ENCODE peak calls at places on chromosomes 4 and X, in nine cellular contexts. Y is fibroblast of lung, R is IMR-90, D is skeletal muscle cell, A is right cardiac atrium, H is pancreas, B is foreskin fibroblast, J is HCT116, M is LNCaP clone FGC. G is an unnamed sample.

GRCh38 chrX:129600981-129601424 is 53.8 kb downstream of the APLN start:
- DNase-seq in J (no peak), H (no peak), Y (peak; percentile 15), A (no peak), M (no peak), B (peak; percentile 61), R (peak; percentile 27), D (no peak), G (no peak)

GRCh38 chr4:7428261-7429068 is 6.3 kb downstream of the PSAPL1 start:
- DNase-seq in D (no peak), M (no peak), J (no peak), A (no peak), H (peak; percentile 4), Y (no peak), B (no peak), R (no peak), G (no peak)

GRCh38 chrX:39758791-39759525 is 338.8 kb downstream of the BCOR start:
- DNase-seq in A (peak; percentile 73), B (no peak), M (no peak), R (no peak), Y (peak; percentile 31), H (no peak), J (no peak), D (no peak), G (no peak)

GRCh38 chr4:111268769-111269414 is 646.0 kb upstream of the PITX2 start:
- DNase-seq in H (no peak), A (no peak), Y (peak; percentile 77), M (no peak), J (no peak), D (peak; percentile 26), R (peak; percentile 49), B (peak; percentile 53), G (no peak)

GRCh38 chrX:103730746-103731508 is 20.2 kb downstream of the TMEM31 start:
- DNase-seq in B (peak; percentile 82), A (no peak), R (peak; percentile 86), D (peak; percentile 90), Y (peak; percentile 77), J (no peak), H (no peak), M (no peak), G (no peak)

GRCh38 chr4:84796388-84796787 is 170.1 kb downstream of the WDFY3 start:
- DNase-seq in D (no peak), Y (peak; percentile 22), A (no peak), J (no peak), R (no peak), H (no peak), B (no peak), M (no peak), G (no peak)

GRCh38 chr4:1644906-1645657 is 39.0 kb downstream of the FAM53A start:
- DNase-seq in M (no peak), Y (peak; percentile 32), A (peak; percentile 80), H (no peak), R (no peak), J (no peak), B (peak; percentile 66), D (no peak), G (no peak)

GRCh38 chr4:139175647-139176298 is 1.2 kb downstream of the ELF2 start:
- DNase-seq in D (no peak), B (no peak), J (peak; percentile 22), Y (no peak), R (peak; percentile 41), H (no peak), M (no peak), A (no peak), G (no peak)

GRCh38 chrX:108601276-108601675 is 135.1 kb downstream of the IRS4 start:
- DNase-seq in M (no peak), A (no peak), D (no peak), J (no peak), B (no peak), R (no peak), H (no peak), Y (peak; percentile 4), G (no peak)

GRCh38 chrX:43676960-43677582 is 21.0 kb downstream of the MAOA start:
- DNase-seq in A (no peak), J (no peak), Y (no peak), D (no peak), R (no peak), H (no peak), B (no peak), M (no peak), G (no peak)

GRCh38 chr4:155007660-155008176 is 200.7 kb upstream of the NPY2R start:
- DNase-seq in Y (no peak), J (no peak), D (no peak), M (no peak), H (no peak), A (no peak), B (peak; percentile 15), R (no peak), G (no peak)

GRCh38 chrX:153495362-153495751 is 577 bp downstream of the BGN start:
- DNase-seq in B (peak; percentile 70), J (no peak), Y (peak; percentile 39), M (no peak), A (peak; percentile 82), D (no peak), R (peak; percentile 37), H (no peak), G (no peak)

GRCh38 chr4:38065900-38066299 is 105.7 kb downstream of the PTTG2 start:
- DNase-seq in D (no peak), Y (no peak), B (no peak), M (no peak), H (no peak), R (no peak), A (no peak), J (no peak), G (no peak)

GRCh38 chrX:153499258-153499657 is 4.5 kb downstream of the BGN start:
- DNase-seq in H (no peak), D (no peak), R (no peak), M (no peak), B (peak; percentile 21), Y (no peak), A (no peak), J (no peak), G (no peak)

GRCh38 chr4:98468744-98469143 is 189.7 kb downstream of the TSPAN5 start:
- DNase-seq in B (peak; percentile 73), H (no peak), Y (peak; percentile 85), J (no peak), M (no peak), D (no peak), R (peak; percentile 58), A (peak; percentile 79), G (no peak)

GRCh38 chrX:36978886-36979285 is 29.3 kb upstream of the FAM47C start:
- DNase-seq in M (no peak), D (no peak), A (no peak), J (no peak), Y (peak; percentile 64), B (peak; percentile 14), H (no peak), R (peak; percentile 1), G (peak; percentile 10)

DNA sequence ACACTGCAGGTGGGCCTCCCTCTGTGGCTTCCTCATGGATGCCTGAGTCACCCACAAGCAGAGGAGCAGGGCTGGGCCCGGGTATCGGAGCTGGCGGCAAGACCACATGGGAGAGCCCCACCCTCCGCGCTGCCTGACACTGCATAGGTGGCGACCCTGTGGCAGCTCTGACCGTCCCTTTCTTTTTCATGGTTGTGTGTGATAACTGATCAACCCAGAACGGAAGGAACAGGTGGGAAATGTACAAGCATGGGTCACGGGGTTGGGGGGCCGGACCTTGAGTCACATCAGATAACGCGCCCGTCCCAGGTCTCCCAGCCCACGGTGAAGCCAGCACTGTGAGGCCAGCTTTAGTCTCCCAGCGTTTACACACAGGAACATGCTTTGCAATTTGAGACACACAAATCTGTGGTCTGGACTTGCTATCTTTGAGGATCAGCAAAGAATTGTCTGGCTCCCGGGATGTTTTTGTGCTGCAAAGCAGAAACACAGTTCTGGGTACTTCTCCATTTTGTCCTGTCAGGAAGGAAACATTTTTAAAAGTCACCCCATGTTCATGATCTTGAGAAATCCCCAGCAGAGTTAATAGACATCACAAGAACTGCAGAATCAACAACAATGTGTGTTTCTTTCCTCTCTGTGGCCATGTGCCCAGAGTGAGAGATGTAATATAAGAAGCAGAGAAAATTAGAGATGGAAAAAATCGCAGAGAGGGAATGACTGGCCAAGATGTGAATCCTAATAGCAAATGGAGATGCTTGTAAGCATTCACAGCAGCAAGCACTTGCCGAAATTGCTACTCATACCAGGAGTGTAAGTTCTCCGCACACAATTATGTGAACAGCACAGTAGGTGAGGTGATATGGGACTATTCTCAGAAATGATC is 70.1 kb upstream of the CBR4 start:
- DNase-seq in B (peak; percentile 77), D (peak; percentile 71), A (peak; percentile 75), Y (peak; percentile 84), H (peak; percentile 22), R (peak; percentile 77), M (peak; percentile 48), J (no peak), G (no peak)
- H3K4me3 ChIP-seq in B (no peak overlapping the region), D (peak overlapping the region; percentile 10), A (no peak overlapping the region), Y (no peak overlapping the region), H (no peak overlapping the region), R (no peak overlapping the region), M (no peak overlapping the region), J (no peak overlapping the region), G (no peak overlapping the region)

GRCh38 chrX:23811135-23811781 is 28.3 kb downstream of the SAT1 start:
- DNase-seq in R (no peak), H (no peak), B (no peak), J (no peak), Y (no peak), D (no peak), A (no peak), M (no peak), G (no peak)
- H3K4me3 ChIP-seq in R (no peak overlapping the region), H (no peak overlapping the region), B (no peak overlapping the region), J (no peak overlapping the region), Y (no peak overlapping the region), D (no peak overlapping the region), A (no peak overlapping the region), M (no peak overlapping the region), G (no peak overlapping the region)

GRCh38 chr4:76898385-76898692 is 395 bp upstream of the SOWAHB start:
- DNase-seq in R (no peak), A (no peak), D (no peak), H (no peak), M (no peak), B (no peak), J (no peak), Y (peak; percentile 5), G (no peak)

GRCh38 chr4:76896048-76896447 is 1.9 kb downstream of the SOWAHB start:
- DNase-seq in A (no peak), H (no peak), D (no peak), R (no peak), B (no peak), Y (no peak), J (no peak), M (no peak), G (no peak)

GRCh38 chr4:76896731-76897521 is 1.0 kb downstream of the SOWAHB start:
- DNase-seq in B (peak; percentile 56), J (no peak), H (peak; percentile 62), D (no peak), R (peak; percentile 18), M (no peak), A (peak; percentile 57), Y (peak; percentile 41), G (no peak)

GRCh38 chr4:76897522-76898384 is at the start of gene SOWAHB:
- DNase-seq in H (peak; percentile 94), B (peak; percentile 25), R (no peak), M (peak; percentile 88), D (no peak), Y (no peak), A (peak; percentile 54), J (peak; percentile 69), G (no peak)

GRCh38 chr4:76898949-76899640 is 1.2 kb upstream of the SOWAHB start:
- DNase-seq in R (no peak), A (no peak), Y (peak; percentile 22), J (no peak), B (no peak), D (no peak), M (no peak), H (no peak), G (no peak)
- H3K4me3 ChIP-seq in R (no peak overlapping the region), A (no peak overlapping the region), Y (no peak overlapping the region), J (no peak overlapping the region), B (no peak overlapping the region), D (no peak overlapping the region), M (peak overlapping the region; percentile 76), H (peak overlapping the region; percentile 81), G (no peak overlapping the region)

GRCh38 chr4:119136541-119136940 is 909 bp downstream of the MYOZ2 start:
- DNase-seq in B (peak; percentile 65), D (peak; percentile 52), H (no peak), M (no peak), J (no peak), A (no peak), Y (no peak), R (peak; percentile 17), G (no peak)
- H3K4me3 ChIP-seq in B (no peak overlapping the region), D (no peak overlapping the region), H (no peak overlapping the region), M (no peak overlapping the region), J (no peak overlapping the region), A (peak overlapping the region; percentile 70), Y (no peak overlapping the region), R (no peak overlapping the region), G (no peak overlapping the region)

G was measured in epithelial cell of proximal tubule.